ENCODE peak calls at places on chromosome 13, in eight cellular contexts. Z, H, S, C, T, P, E and X are unnamed samples.

GRCh38 chr13:108957369-108958012 is 328.1 kb downstream of the MYO16 start:
- DNase-seq in Z (no peak), H (no peak), S (no peak), C (no peak), T (peak), P (peak), E (no peak), X (no peak)

GRCh38 chr13:51674276-51674675 is 90.0 kb downstream of the WDFY2 start:
- DNase-seq in Z (no peak), H (no peak), S (no peak), C (no peak), T (no peak), P (no peak), E (no peak), X (no peak)

GRCh38 chr13:108486096-108486495 is 143.3 kb upstream of the MYO16 start:
- DNase-seq in Z (no peak), H (no peak), S (no peak), C (no peak), T (no peak), P (no peak), E (no peak), X (no peak)

GRCh38 chr13:78168981-78169380 is 250.3 kb upstream of the EDNRB start:
- DNase-seq in Z (no peak), H (no peak), S (no peak), C (no peak), T (no peak), P (no peak), E (no peak), X (no peak)

GRCh38 chr13:20192470-20193141 is at the start of gene GJB2:
- DNase-seq in Z (no peak), H (no peak), S (no peak), C (no peak), T (peak), P (no peak), E (no peak), X (no peak)

GRCh38 chr13:51252954-51253531 is 30.8 kb downstream of the FAM124A start:
- DNase-seq in Z (no peak), H (no peak), S (no peak), C (no peak), T (no peak), P (no peak), E (no peak), X (no peak)

GRCh38 chr13:68736961-68737360 is 1370.7 kb upstream of the ATXN8OS start:
- DNase-seq in Z (no peak), H (no peak), S (no peak), C (no peak), T (peak), P (no peak), E (no peak), X (no peak)

GRCh38 chr13:46388308-46388707 is 1.3 kb upstream of the RUBCNL start:
- DNase-seq in Z (no peak), H (no peak), S (no peak), C (no peak), T (no peak), P (no peak), E (no peak), X (no peak)

GRCh38 chr13:27341616-27342015 is 71.0 kb downstream of the RASL11A start:
- DNase-seq in Z (no peak), H (peak), S (no peak), C (no peak), T (no peak), P (no peak), E (no peak), X (no peak)

GRCh38 chr13:99765869-99766268 is 205.7 kb downstream of the ZIC5 start:
- DNase-seq in Z (no peak), H (no peak), S (no peak), C (no peak), T (no peak), P (no peak), E (no peak), X (no peak)

GRCh38 chr13:77874406-77874805 is 44.2 kb downstream of the EDNRB start:
- DNase-seq in Z (no peak), H (no peak), S (no peak), C (no peak), T (peak), P (no peak), E (no peak), X (no peak)

GRCh38 chr13:49997935-49998334 is 1.1 kb downstream of the TRIM13 start:
- DNase-seq in Z (no peak), H (no peak), S (no peak), C (no peak), T (no peak), P (no peak), E (no peak), X (no peak)

GRCh38 chr13:41973247-41973741 is 12.4 kb upstream of the VWA8 start:
- DNase-seq in Z (no peak), H (no peak), S (no peak), C (no peak), T (no peak), P (no peak), E (no peak), X (no peak)

GRCh38 chr13:20798027-20798426 is 24.3 kb upstream of the EEF1AKMT1 start:
- DNase-seq in Z (no peak), H (no peak), S (no peak), C (no peak), T (no peak), P (no peak), E (no peak), X (no peak)

GRCh38 chr13:51539887-51540286 is 44.4 kb upstream of the WDFY2 start:
- DNase-seq in Z (no peak), H (no peak), S (no peak), C (no peak), T (peak), P (peak), E (no peak), X (no peak)

GRCh38 chr13:29594710-29595379 is 643 bp downstream of the SLC7A1 start:
- DNase-seq in Z (no peak), H (peak), S (peak), C (peak), T (peak), P (peak), E (peak), X (peak)

GRCh38 chr13:102913924-102914628 is 68.2 kb downstream of the ERCC5 start:
- DNase-seq in Z (no peak), H (no peak), S (peak), C (no peak), T (peak), P (peak), E (no peak), X (no peak)

GRCh38 chr13:99314640-99315176 is 7.5 kb upstream of the GPR183 start:
- DNase-seq in Z (no peak), H (no peak), S (no peak), C (no peak), T (peak), P (peak), E (peak), X (peak)

GRCh38 chr13:113426591-113426986 is 26.7 kb downstream of the ADPRHL1 start:
- DNase-seq in Z (no peak), H (no peak), S (no peak), C (no peak), T (no peak), P (no peak), E (no peak), X (no peak)

GRCh38 chr13:100535401-100536135 is 53.0 kb downstream of the GGACT start:
- DNase-seq in Z (no peak), H (no peak), S (no peak), C (no peak), T (no peak), P (no peak), E (no peak), X (no peak)

GRCh38 chr13:64052526-64052925 is 2636.9 kb upstream of the PCDH20 start:
- DNase-seq in Z (no peak), H (no peak), S (no peak), C (no peak), T (no peak), P (peak), E (no peak), X (no peak)

GRCh38 chr13:73933795-73934194 is 200.4 kb downstream of the KLF12 start:
- DNase-seq in Z (no peak), H (no peak), S (no peak), C (no peak), T (no peak), P (no peak), E (no peak), X (no peak)

GRCh38 chr13:109626386-109627171 is 159.8 kb downstream of the IRS2 start:
- DNase-seq in Z (no peak), H (no peak), S (peak), C (no peak), T (no peak), P (no peak), E (no peak), X (no peak)

GRCh38 chr13:100269837-100270236 is 180.9 kb downstream of the PCCA start:
- DNase-seq in Z (no peak), H (no peak), S (peak), C (no peak), T (peak), P (peak), E (no peak), X (no peak)

GRCh38 chr13:45068036-45069001 is 52.0 kb upstream of the GTF2F2 start:
- DNase-seq in Z (no peak), H (no peak), S (no peak), C (no peak), T (no peak), P (no peak), E (no peak), X (no peak)

GRCh38 chr13:42041684-42042035 is 6.8 kb upstream of the DGKH start:
- DNase-seq in Z (no peak), H (peak), S (peak), C (no peak), T (peak), P (peak), E (no peak), X (no peak)

GRCh38 chr13:106847049-106847448 is 279.1 kb upstream of the ARGLU1 start:
- DNase-seq in Z (no peak), H (no peak), S (no peak), C (no peak), T (no peak), P (no peak), E (no peak), X (no peak)

GRCh38 chr13:46721054-46721453 is 75.9 kb downstream of the ESD start:
- DNase-seq in Z (no peak), H (no peak), S (peak), C (no peak), T (peak), P (peak), E (peak), X (no peak)

GRCh38 chr13:80171096-80171495 is 169.8 kb downstream of the SPRY2 start:
- DNase-seq in Z (no peak), H (no peak), S (no peak), C (no peak), T (peak), P (peak), E (no peak), X (no peak)

GRCh38 chr13:76014618-76015315 is 378.6 kb downstream of the LMO7 start:
- DNase-seq in Z (no peak), H (no peak), S (no peak), C (no peak), T (peak), P (peak), E (no peak), X (no peak)